ENCODE peak calls at places on chromosome 22, in nine cellular contexts. D is progenitor cell of endocrine pancreas; K is colonic mucosa; P is fibroblast of the aortic adventitia; M is Calu3; H is CD8-positive, alpha-beta T cell; B is fibroblast of mammary gland; U is choroid plexus epithelial cell; L is lower leg skin. Y is an unnamed sample.

GRCh38 chr22:36326178-36327161 is 61.3 kb downstream of the MYH9 start:
- DNase-seq in D (no peak), K (no peak), P (peak; percentile 30), M (no peak), H (peak; percentile 7), B (no peak), U (no peak), L (no peak), Y (no peak)

GRCh38 chr22:49727191-49727880 is 100.3 kb downstream of the BRD1 start:
- DNase-seq in D (no peak), K (no peak), P (no peak), M (no peak), H (no peak), B (no peak), U (no peak), L (peak; percentile 70), Y (no peak)

GRCh38 chr22:20463324-20464095 is 25.9 kb upstream of the SCARF2 start:
- DNase-seq in D (no peak), K (no peak), P (no peak), M (no peak), H (peak; percentile 67), B (no peak), U (no peak), L (no peak), Y (no peak)

GRCh38 chr22:39070186-39070585 is 6.9 kb upstream of the APOBEC3G start:
- DNase-seq in D (no peak), K (no peak), P (no peak), M (no peak), H (no peak), B (no peak), U (no peak), L (no peak), Y (no peak)

GRCh38 chr22:38294193-38294592 is 21.4 kb upstream of the TMEM184B start:
- DNase-seq in D (no peak), K (no peak), P (no peak), M (no peak), H (no peak), B (no peak), U (no peak), L (no peak), Y (no peak)

GRCh38 chr22:50621491-50621880 is 6.5 kb downstream of the ARSA start:
- DNase-seq in D (no peak), K (no peak), P (no peak), M (no peak), H (peak; percentile 76), B (no peak), U (no peak), L (no peak), Y (no peak)

GRCh38 chr22:42061041-42061440 is 9.6 kb downstream of the NAGA start:
- DNase-seq in D (no peak), K (peak; percentile 9), P (no peak), M (no peak), H (no peak), B (no peak), U (no peak), L (peak; percentile 62), Y (no peak)

GRCh38 chr22:48535868-48536690 is 1291.6 kb downstream of the BRD1 start:
- DNase-seq in D (no peak), K (no peak), P (no peak), M (no peak), H (no peak), B (no peak), U (no peak), L (no peak), Y (no peak)

GRCh38 chr22:20642668-20643179 is 131.2 kb upstream of the SERPIND1 start:
- DNase-seq in D (no peak), K (no peak), P (no peak), M (no peak), H (no peak), B (no peak), U (no peak), L (peak; percentile 21), Y (no peak)

GRCh38 chr22:17638182-17638431 is 450 bp upstream of the BCL2L13 start:
- DNase-seq in D (no peak), K (no peak), P (no peak), M (no peak), H (no peak), B (no peak), U (no peak), L (no peak), Y (no peak)

GRCh38 chr22:40276877-40277823 is 69.2 kb upstream of the ADSL start:
- DNase-seq in D (no peak), K (no peak), P (peak; percentile 71), M (no peak), H (no peak), B (peak; percentile 73), U (peak; percentile 64), L (no peak), Y (no peak)

GRCh38 chr22:22210375-22210774 is 34.2 kb upstream of the VPREB1 start:
- DNase-seq in D (no peak), K (no peak), P (peak; percentile 71), M (peak; percentile 38), H (no peak), B (peak; percentile 70), U (peak; percentile 58), L (no peak), Y (no peak)

GRCh38 chr22:38700271-38700788 is 413 bp downstream of the JOSD1 start:
- DNase-seq in D (no peak), K (peak; percentile 80), P (peak; percentile 49), M (peak; percentile 73), H (peak; percentile 29), B (peak; percentile 48), U (no peak), L (no peak), Y (no peak)

GRCh38 chr22:47154621-47155081 is 392.2 kb downstream of the TBC1D22A start:
- DNase-seq in D (no peak), K (no peak), P (peak; percentile 78), M (no peak), H (no peak), B (peak; percentile 65), U (peak; percentile 20), L (no peak), Y (no peak)

GRCh38 chr22:35930933-35931332 is 97.7 kb downstream of the RBFOX2 start:
- DNase-seq in D (no peak), K (no peak), P (peak; percentile 89), M (peak; percentile 28), H (no peak), B (peak; percentile 86), U (peak; percentile 92), L (no peak), Y (no peak)

GRCh38 chr22:24001314-24001713 is 3.9 kb downstream of the GSTT4 start:
- DNase-seq in D (no peak), K (no peak), P (no peak), M (no peak), H (no peak), B (no peak), U (no peak), L (no peak), Y (no peak)
- TF ChIP-seq CTCF in D (no peak), K (no peak), P (no peak), M (no peak), H (no peak), B (no peak), U (no peak), L (no peak), Y (no peak)

DNA sequence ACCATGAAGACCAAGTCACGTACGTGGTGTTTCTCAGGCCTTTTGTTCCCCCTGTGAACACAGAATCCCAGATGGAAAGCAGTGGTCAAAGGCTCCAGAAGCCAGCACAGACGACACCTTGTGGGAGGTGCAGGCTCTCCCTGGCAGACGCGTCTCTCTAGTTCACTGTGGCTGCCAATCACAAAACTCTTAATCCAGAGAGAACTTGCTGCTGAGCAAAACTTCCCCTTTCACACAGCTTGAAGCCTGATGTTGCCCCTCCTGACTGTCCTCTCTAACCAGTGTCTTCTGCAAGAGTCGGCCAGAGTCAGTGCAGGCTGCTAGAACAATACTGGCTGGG is 67.1 kb downstream of the PIWIL3 start:
- DNase-seq in D (no peak), K (peak; percentile 32), P (no peak), M (no peak), H (no peak), B (no peak), U (no peak), L (no peak), Y (no peak)
- TF ChIP-seq CTCF in D (no peak), K (no peak), P (no peak), M (no peak), H (no peak), B (no peak), U (peak; percentile 38), L (no peak), Y (no peak)

GRCh38 chr22:43409800-43410199 is 2.0 kb upstream of the MPPED1 start:
- DNase-seq in D (no peak), K (no peak), P (no peak), M (no peak), H (no peak), B (no peak), U (no peak), L (no peak), Y (no peak)
- TF ChIP-seq CTCF in D (no peak), K (no peak), P (no peak), M (no peak), H (no peak), B (no peak), U (no peak), L (no peak), Y (no peak)

GRCh38 chr22:19036523-19037273 is 85.5 kb downstream of the DGCR2 start:
- DNase-seq in D (no peak), K (no peak), P (no peak), M (no peak), H (no peak), B (peak; percentile 12), U (peak; percentile 26), L (peak; percentile 86), Y (no peak)

GRCh38 chr22:19038164-19038546 is 84.1 kb downstream of the DGCR2 start:
- DNase-seq in D (no peak), K (no peak), P (no peak), M (no peak), H (no peak), B (no peak), U (no peak), L (peak; percentile 84), Y (no peak)

GRCh38 chr22:19037282-19038163 is 84.7 kb downstream of the DGCR2 start:
- DNase-seq in D (no peak), K (no peak), P (no peak), M (no peak), H (no peak), B (no peak), U (no peak), L (peak; percentile 79), Y (no peak)

GRCh38 chr22:19036229-19036522 is 86.0 kb downstream of the DGCR2 start:
- DNase-seq in D (no peak), K (no peak), P (no peak), M (no peak), H (no peak), B (no peak), U (no peak), L (no peak), Y (no peak)

DNA sequence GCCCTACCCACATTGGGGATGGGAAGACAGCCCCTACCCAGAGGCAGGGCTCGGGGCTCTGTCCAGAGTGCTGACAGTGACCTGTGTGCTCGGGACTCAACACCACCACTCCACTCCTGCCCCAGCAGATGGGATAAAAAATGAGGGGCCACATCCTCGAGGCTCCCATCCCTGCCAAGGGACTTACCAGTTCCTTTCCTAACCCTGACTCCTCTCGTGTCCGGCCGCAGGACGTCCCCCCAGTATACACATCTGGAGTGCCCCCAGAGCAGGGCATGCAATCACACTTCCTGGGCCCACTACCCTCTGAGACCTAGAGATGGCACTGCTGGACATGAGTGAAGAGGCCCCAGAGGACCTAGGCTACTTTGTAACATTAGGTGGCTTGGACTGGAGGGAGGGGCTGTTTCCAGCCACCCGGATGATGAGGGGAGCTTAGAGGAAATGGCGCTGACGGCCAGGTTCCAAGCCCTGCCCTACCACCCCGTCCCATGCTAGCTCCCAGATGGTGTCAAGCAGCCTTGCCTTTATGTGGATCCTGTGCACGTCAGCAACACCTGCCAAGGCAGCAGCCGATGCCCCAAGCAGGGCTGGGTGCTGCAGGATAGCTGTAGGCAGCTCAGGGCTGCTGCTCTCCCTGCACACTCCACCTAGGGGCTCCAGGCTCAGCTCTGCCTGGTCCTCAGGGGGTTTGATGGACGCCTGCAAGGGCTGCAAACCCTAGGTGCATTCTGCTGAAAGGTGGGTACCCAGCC is 86.6 kb downstream of the DGCR2 start:
- DNase-seq in D (no peak), K (no peak), P (no peak), M (no peak), H (no peak), B (no peak), U (peak; percentile 11), L (peak; percentile 83), Y (no peak)
- TF ChIP-seq CTCF in D (no peak), K (no peak), P (no peak), M (no peak), H (no peak), B (no peak), U (peak; percentile 19), L (no peak), Y (no peak)